ENCODE peak calls at places on chromosomes 13 and 19, in seven cellular contexts. M is A673, X is upper lobe of right lung, U is HepG2, Z is fibroblast of lung, W is GM23248, H is PC-3. R is an unnamed sample. For H3K4me1, the result is how much of the 10 kb centered on the place peaks cover.

GRCh38 chr19:50333737-50334617 is 4.8 kb upstream of the KCNC3 start:
- DNase-seq in M (no peak), X (peak), U (no peak), Z (no peak), W (peak), H (peak), R (peak)

GRCh38 chr19:17370026-17370587 is 7.0 kb downstream of the PLVAP start:
- DNase-seq in M (no peak), X (no peak), U (no peak), Z (peak), W (peak), H (no peak), R (no peak)

GRCh38 chr19:17296278-17296677 is 6.9 kb downstream of the ABHD8 start:
- DNase-seq in M (no peak), X (no peak), U (no peak), Z (no peak), W (peak), H (peak), R (no peak)

GRCh38 chr19:39987167-39987566 is 9.7 kb upstream of the ZNF546 start:
- DNase-seq in M (no peak), X (no peak), U (no peak), Z (no peak), W (no peak), H (no peak), R (no peak)

GRCh38 chr19:55460670-55461258 is 678 bp downstream of the ISOC2 start:
- DNase-seq in M (peak), X (peak), U (peak), Z (peak), W (peak), H (peak), R (peak)

GRCh38 chr13:72221276-72221962 is 354.4 kb upstream of the DACH1 start:
- DNase-seq in M (peak), X (peak), U (peak), Z (no peak), W (no peak), H (peak), R (peak)

GRCh38 chr13:80340643-80341097 is 256 bp downstream of the SPRY2 start:
- DNase-seq in M (peak), X (no peak), U (peak), Z (peak), W (peak), H (no peak), R (peak)

GRCh38 chr13:35764359-35765015 is 288.0 kb upstream of the MAB21L1 start:
- DNase-seq in M (no peak), X (no peak), U (no peak), Z (no peak), W (peak), H (no peak), R (no peak)

GRCh38 chr19:49403404-49404187 is 15.5 kb downstream of the KASH5 start:
- DNase-seq in M (peak), X (no peak), U (no peak), Z (no peak), W (no peak), H (peak), R (no peak)

GRCh38 chr19:10747271-10747670 is 29.4 kb downstream of the DNM2 start:
- DNase-seq in M (no peak), X (no peak), U (no peak), Z (no peak), W (no peak), H (peak), R (peak)
- H3K4me1 ChIP-seq in M (under half), X (half or more), U (half or more), Z (under half), W (under half), H (under half), R (under half)

GRCh38 chr13:21011378-21011777 is 50.0 kb downstream of the LATS2 start:
- DNase-seq in M (no peak), X (no peak), U (no peak), Z (no peak), W (no peak), H (no peak), R (no peak)
- H3K4me1 ChIP-seq in M (under half), X (half or more), U (half or more), Z (under half), W (half or more), H (under half), R (under half)

GRCh38 chr13:92549275-92549674 is 677.3 kb upstream of the GPC6 start:
- DNase-seq in M (no peak), X (no peak), U (no peak), Z (no peak), W (no peak), H (no peak), R (peak)

DNA sequence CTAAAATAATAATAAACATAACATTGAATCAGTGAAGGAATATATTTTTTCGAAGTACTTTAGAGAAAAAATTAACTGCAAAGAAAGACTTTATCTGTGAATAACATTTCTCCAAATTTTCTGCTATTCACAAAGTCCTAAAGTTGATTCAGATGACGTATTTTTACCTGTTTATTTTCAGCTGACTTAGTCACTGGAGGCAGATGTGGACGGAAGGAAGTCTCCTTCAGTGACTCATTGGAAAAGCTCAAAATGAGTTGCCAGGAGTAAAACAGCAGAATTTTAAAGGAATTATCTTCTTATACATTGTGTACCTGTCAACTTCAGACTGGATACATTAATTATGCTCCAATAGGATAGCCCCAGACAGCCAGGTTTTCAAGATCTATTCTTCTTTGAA is 679.4 kb upstream of the GPC6 start:
- DNase-seq in M (no peak), X (no peak), U (no peak), Z (peak), W (no peak), H (peak), R (no peak)
- H3K4me1 ChIP-seq in M (under half), X (under half), U (under half), Z (under half), W (under half), H (under half), R (under half)

GRCh38 chr19:11089254-11090013 is at the start of gene LDLR:
- DNase-seq in M (peak), X (peak), U (peak), Z (peak), W (peak), H (peak), R (peak)
- H3K4me1 ChIP-seq in M (under half), X (half or more), U (half or more), Z (under half), W (under half), H (under half), R (under half)

GRCh38 chr19:2228157-2229030 is 7.7 kb downstream of the PLEKHJ1 start:
- DNase-seq in M (no peak), X (no peak), U (no peak), Z (no peak), W (no peak), H (no peak), R (no peak)
- H3K4me1 ChIP-seq in M (under half), X (under half), U (under half), Z (under half), W (under half), H (under half), R (under half)

DNA sequence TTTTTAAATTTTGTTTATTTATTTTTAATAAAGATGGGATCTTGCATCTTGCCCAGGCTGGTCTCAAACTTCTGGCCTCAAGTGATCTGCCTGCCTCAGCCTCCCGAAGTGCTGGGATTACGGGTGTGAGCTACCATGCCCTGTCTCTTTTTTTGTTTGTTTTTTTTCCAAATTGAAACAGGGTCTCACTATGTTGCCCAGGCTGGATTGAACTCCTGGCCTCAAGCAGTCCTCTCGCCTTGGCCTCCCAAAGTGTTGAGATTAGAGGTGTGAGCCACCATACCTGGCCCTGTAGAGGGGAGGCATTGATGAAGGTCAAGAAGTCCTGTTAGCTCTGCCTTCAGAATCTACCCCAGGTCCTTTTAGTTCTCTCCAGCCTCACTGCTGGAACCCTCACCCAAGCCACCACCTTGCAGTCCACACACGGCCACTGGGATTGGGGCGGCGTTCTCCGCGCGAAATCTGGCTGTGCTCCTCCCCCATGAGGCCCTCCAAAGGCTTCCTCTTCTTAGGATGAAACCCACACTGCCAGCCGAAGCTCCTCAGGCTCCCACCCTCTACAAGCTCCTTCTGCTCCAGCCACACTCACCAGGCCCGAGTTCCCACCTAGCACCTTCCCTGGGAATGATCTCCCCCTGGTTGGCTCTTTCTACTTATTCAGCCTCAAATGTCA is 34.9 kb downstream of the ACTN4 start:
- DNase-seq in M (no peak), X (no peak), U (no peak), Z (no peak), W (no peak), H (no peak), R (no peak)
- H3K4me1 ChIP-seq in M (under half), X (half or more), U (half or more), Z (under half), W (half or more), H (half or more), R (half or more)

GRCh38 chr19:53961523-53962345 is 1.0 kb upstream of the CACNG8 start:
- DNase-seq in M (peak), X (no peak), U (no peak), Z (no peak), W (no peak), H (no peak), R (no peak)
- H3K4me1 ChIP-seq in M (under half), X (under half), U (under half), Z (under half), W (under half), H (under half), R (under half)

DNA sequence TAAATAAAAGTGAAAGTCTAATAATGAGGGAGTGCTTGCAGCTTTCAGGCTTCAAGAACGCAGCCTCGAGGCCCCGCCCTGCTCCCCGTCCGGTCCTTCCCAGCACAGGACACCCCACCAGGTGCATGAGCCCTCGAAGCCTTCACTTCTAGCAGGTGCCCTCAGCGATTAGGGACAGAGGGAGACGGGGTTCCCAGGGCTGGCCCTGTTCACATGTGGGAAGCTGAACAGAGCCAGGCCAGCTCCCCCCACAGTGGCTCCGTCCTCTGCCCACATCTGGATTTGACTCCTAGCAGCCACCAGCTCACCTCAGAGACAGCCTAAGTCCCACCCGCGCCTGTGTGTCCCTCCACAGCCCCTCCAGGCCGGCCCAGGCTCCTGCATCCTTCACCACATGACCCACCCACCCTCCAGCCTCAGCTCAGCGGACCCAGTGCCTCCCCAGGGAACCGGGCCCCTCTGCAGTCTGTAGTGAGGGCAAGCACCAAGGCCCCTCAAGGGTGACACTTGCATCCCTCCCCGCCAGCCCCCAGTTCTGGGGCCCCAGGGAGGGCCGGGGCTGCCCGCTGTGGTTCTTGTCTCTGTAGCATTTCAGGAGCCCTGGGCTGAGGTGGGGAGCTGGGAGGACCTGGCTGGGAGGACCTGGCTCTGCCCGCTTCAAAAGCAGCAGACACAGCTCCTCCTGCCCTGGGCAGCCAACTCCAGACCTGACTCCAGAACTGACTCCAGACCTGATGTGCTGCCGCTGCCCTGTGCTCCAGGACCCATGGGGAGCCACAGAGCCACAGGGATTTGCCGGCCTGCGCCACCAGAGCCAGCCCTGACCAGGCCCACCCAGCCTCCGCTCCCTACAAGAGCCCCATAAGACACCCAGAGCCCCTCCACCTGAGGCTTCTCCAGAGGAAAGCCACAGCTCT is 27.3 kb downstream of the GPX4 start:
- DNase-seq in M (no peak), X (no peak), U (no peak), Z (no peak), W (peak), H (no peak), R (peak)
- H3K4me1 ChIP-seq in M (under half), X (under half), U (under half), Z (under half), W (under half), H (under half), R (under half)